ENCODE peak calls at places on chromosomes 3 and 15, in seven cellular contexts. One of them, this sample, is unnamed.

GRCh38 chr3:133927543-133928066 is 31.9 kb upstream of the RAB6B start:
- DNase-seq in hepatocyte: peak
- DNase-seq in adrenal gland: peak
- DNase-seq in endothelial cell: peak
- DNase-seq in dorsolateral prefrontal cortex: no peak
- DNase-seq in tibial artery: no peak
- DNase-seq in progenitor cell of endocrine pancreas: peak
- DNase-seq in this sample: peak

GRCh38 chr3:82132210-82133069 is 371.0 kb upstream of the GBE1 start:
- DNase-seq in hepatocyte: no peak
- DNase-seq in adrenal gland: no peak
- DNase-seq in endothelial cell: no peak
- DNase-seq in dorsolateral prefrontal cortex: no peak
- DNase-seq in tibial artery: no peak
- DNase-seq in progenitor cell of endocrine pancreas: no peak
- DNase-seq in this sample: no peak

GRCh38 chr3:1613962-1614361 is 484.7 kb upstream of the CNTN4 start:
- DNase-seq in hepatocyte: no peak
- DNase-seq in adrenal gland: no peak
- DNase-seq in endothelial cell: no peak
- DNase-seq in dorsolateral prefrontal cortex: no peak
- DNase-seq in tibial artery: no peak
- DNase-seq in progenitor cell of endocrine pancreas: no peak
- DNase-seq in this sample: no peak

GRCh38 chr15:88690331-88690730 is 51.5 kb downstream of the ISG20 start:
- DNase-seq in hepatocyte: no peak
- DNase-seq in adrenal gland: no peak
- DNase-seq in endothelial cell: no peak
- DNase-seq in dorsolateral prefrontal cortex: peak
- DNase-seq in tibial artery: no peak
- DNase-seq in progenitor cell of endocrine pancreas: no peak
- DNase-seq in this sample: no peak

GRCh38 chr15:32825219-32825618 is 107.4 kb downstream of the GREM1 start:
- DNase-seq in hepatocyte: no peak
- DNase-seq in adrenal gland: no peak
- DNase-seq in endothelial cell: no peak
- DNase-seq in dorsolateral prefrontal cortex: no peak
- DNase-seq in tibial artery: no peak
- DNase-seq in progenitor cell of endocrine pancreas: no peak
- DNase-seq in this sample: no peak

GRCh38 chr3:124639406-124640237 is 90.6 kb upstream of the UMPS start:
- DNase-seq in hepatocyte: peak
- DNase-seq in adrenal gland: no peak
- DNase-seq in endothelial cell: no peak
- DNase-seq in dorsolateral prefrontal cortex: no peak
- DNase-seq in tibial artery: no peak
- DNase-seq in progenitor cell of endocrine pancreas: no peak
- DNase-seq in this sample: no peak

GRCh38 chr15:55281517-55282227 is 7.9 kb downstream of the RAB27A start:
- DNase-seq in hepatocyte: no peak
- DNase-seq in adrenal gland: no peak
- DNase-seq in endothelial cell: no peak
- DNase-seq in dorsolateral prefrontal cortex: no peak
- DNase-seq in tibial artery: no peak
- DNase-seq in progenitor cell of endocrine pancreas: no peak
- DNase-seq in this sample: no peak

GRCh38 chr15:49769225-49769624 is 148.4 kb downstream of the DTWD1 start:
- DNase-seq in hepatocyte: no peak
- DNase-seq in adrenal gland: no peak
- DNase-seq in endothelial cell: no peak
- DNase-seq in dorsolateral prefrontal cortex: no peak
- DNase-seq in tibial artery: no peak
- DNase-seq in progenitor cell of endocrine pancreas: no peak
- DNase-seq in this sample: no peak

GRCh38 chr3:143119974-143120715 is 574 bp downstream of the CHST2 start:
- DNase-seq in hepatocyte: peak
- DNase-seq in adrenal gland: peak
- DNase-seq in endothelial cell: peak
- DNase-seq in dorsolateral prefrontal cortex: peak
- DNase-seq in tibial artery: no peak
- DNase-seq in progenitor cell of endocrine pancreas: peak
- DNase-seq in this sample: peak

GRCh38 chr3:177725165-177725564 is 527.9 kb upstream of the TBL1XR1 start:
- DNase-seq in hepatocyte: no peak
- DNase-seq in adrenal gland: no peak
- DNase-seq in endothelial cell: no peak
- DNase-seq in dorsolateral prefrontal cortex: no peak
- DNase-seq in tibial artery: no peak
- DNase-seq in progenitor cell of endocrine pancreas: no peak
- DNase-seq in this sample: no peak

GRCh38 chr3:112610121-112610520 is 30.8 kb downstream of the CCDC80 start:
- DNase-seq in hepatocyte: no peak
- DNase-seq in adrenal gland: no peak
- DNase-seq in endothelial cell: no peak
- DNase-seq in dorsolateral prefrontal cortex: no peak
- DNase-seq in tibial artery: no peak
- DNase-seq in progenitor cell of endocrine pancreas: no peak
- DNase-seq in this sample: no peak

GRCh38 chr3:14602804-14603644 is 48.5 kb upstream of the CCDC174 start:
- DNase-seq in hepatocyte: peak
- DNase-seq in adrenal gland: no peak
- DNase-seq in endothelial cell: peak
- DNase-seq in dorsolateral prefrontal cortex: no peak
- DNase-seq in tibial artery: no peak
- DNase-seq in progenitor cell of endocrine pancreas: peak
- DNase-seq in this sample: no peak

GRCh38 chr3:132789959-132790358 is 67.8 kb upstream of the NPHP3 start:
- DNase-seq in hepatocyte: no peak
- DNase-seq in adrenal gland: no peak
- DNase-seq in endothelial cell: no peak
- DNase-seq in dorsolateral prefrontal cortex: no peak
- DNase-seq in tibial artery: no peak
- DNase-seq in progenitor cell of endocrine pancreas: no peak
- DNase-seq in this sample: no peak

GRCh38 chr3:112505907-112506306 is 6.6 kb upstream of the BTLA start:
- DNase-seq in hepatocyte: no peak
- DNase-seq in adrenal gland: no peak
- DNase-seq in endothelial cell: no peak
- DNase-seq in dorsolateral prefrontal cortex: no peak
- DNase-seq in tibial artery: no peak
- DNase-seq in progenitor cell of endocrine pancreas: no peak
- DNase-seq in this sample: no peak

GRCh38 chr15:100199711-100200286 is 142.0 kb downstream of the ADAMTS17 start:
- DNase-seq in hepatocyte: no peak
- DNase-seq in adrenal gland: no peak
- DNase-seq in endothelial cell: no peak
- DNase-seq in dorsolateral prefrontal cortex: no peak
- DNase-seq in tibial artery: no peak
- DNase-seq in progenitor cell of endocrine pancreas: no peak
- DNase-seq in this sample: no peak
- TF ChIP-seq CTCF in hepatocyte: no peak
- TF ChIP-seq CTCF in adrenal gland: no peak
- TF ChIP-seq CTCF in endothelial cell: no peak
- TF ChIP-seq CTCF in dorsolateral prefrontal cortex: no peak
- TF ChIP-seq CTCF in tibial artery: no peak
- TF ChIP-seq CTCF in progenitor cell of endocrine pancreas: no peak
- TF ChIP-seq CTCF in this sample: no peak

GRCh38 chr3:55746808-55747413 is 259.8 kb upstream of the WNT5A start:
- DNase-seq in hepatocyte: no peak
- DNase-seq in adrenal gland: no peak
- DNase-seq in endothelial cell: no peak
- DNase-seq in dorsolateral prefrontal cortex: no peak
- DNase-seq in tibial artery: no peak
- DNase-seq in progenitor cell of endocrine pancreas: no peak
- DNase-seq in this sample: no peak
- TF ChIP-seq CTCF in hepatocyte: peak
- TF ChIP-seq CTCF in adrenal gland: peak
- TF ChIP-seq CTCF in endothelial cell: peak
- TF ChIP-seq CTCF in dorsolateral prefrontal cortex: peak
- TF ChIP-seq CTCF in tibial artery: peak
- TF ChIP-seq CTCF in progenitor cell of endocrine pancreas: peak
- TF ChIP-seq CTCF in this sample: peak

DNA sequence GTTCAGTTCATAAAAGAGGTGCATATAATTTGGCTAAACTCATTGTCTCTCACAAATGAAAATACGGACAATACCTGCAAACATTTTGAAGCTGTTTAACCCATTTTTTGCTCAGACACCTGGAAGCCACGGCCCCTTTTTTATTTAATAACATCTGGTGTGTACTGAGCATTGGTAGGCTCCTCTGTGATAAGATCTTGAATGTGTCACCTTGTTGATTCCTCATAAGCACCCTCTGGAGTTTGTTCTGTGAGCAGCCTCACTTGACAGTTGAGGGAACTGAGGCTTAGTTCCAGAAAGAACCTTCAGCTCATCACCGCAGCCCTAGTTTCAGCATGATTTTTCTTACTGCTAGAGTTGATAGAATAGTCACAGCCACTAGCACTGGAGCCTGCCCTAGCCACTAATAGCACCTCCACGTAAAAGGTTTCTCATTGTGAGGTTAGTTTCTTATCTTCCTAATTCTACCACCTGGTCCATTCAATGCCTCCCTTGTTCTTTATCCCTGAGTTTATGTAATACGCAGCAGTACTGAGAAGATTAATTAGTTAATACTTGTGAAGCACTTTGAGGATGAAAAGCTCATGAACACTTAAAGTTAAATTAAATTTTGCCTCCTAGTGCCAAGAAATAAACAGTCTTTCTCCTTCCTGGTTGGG is 71.9 kb downstream of the ITPR1 start:
- DNase-seq in hepatocyte: no peak
- DNase-seq in adrenal gland: no peak
- DNase-seq in endothelial cell: no peak
- DNase-seq in dorsolateral prefrontal cortex: no peak
- DNase-seq in tibial artery: no peak
- DNase-seq in progenitor cell of endocrine pancreas: no peak
- DNase-seq in this sample: no peak
- TF ChIP-seq CTCF in hepatocyte: no peak
- TF ChIP-seq CTCF in adrenal gland: no peak
- TF ChIP-seq CTCF in endothelial cell: no peak
- TF ChIP-seq CTCF in dorsolateral prefrontal cortex: no peak
- TF ChIP-seq CTCF in tibial artery: no peak
- TF ChIP-seq CTCF in progenitor cell of endocrine pancreas: no peak
- TF ChIP-seq CTCF in this sample: no peak

DNA sequence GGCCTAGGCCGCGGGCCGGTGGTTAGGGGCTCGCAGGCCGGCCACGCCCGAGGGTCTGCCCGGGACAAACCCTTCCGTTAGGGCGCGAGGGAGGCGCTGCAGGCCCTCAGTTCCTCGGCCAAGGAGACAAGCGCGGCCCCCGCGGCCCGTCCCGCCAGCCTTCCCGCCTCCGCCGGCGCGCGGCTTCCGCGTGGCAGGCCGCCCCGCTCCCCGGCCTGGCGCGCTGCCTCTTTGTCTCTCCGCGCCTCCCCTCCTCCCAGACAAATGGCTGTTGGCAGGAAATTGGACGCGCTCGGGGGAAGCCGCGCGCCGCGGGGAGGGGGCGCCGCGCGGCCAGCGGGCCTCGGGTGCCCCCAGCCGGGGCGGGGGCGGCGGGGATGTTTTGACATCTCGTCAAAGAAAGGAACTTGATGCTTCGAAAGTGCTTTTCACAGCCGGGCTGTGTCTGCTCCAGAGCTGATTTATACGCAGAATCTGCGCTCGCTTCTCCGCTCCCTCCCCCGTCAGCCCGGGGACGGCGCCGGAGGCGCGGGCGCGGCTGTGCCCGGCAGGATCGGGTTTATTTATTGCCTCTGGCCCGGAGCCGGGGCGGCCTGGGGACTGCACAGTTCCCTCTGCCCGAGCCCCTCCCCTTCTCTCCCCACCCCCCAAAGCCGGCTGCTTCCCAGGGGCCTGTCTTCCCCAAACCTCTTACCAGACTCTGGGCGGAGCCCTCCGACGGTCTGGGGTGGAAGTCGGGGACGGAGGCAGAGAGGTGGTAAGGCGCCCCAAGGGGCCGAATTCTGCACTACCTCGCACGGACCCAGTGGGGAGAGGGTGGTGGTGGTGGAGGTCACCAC is 20.8 kb downstream of the SHF start:
- DNase-seq in hepatocyte: peak
- DNase-seq in adrenal gland: peak
- DNase-seq in endothelial cell: peak
- DNase-seq in dorsolateral prefrontal cortex: peak
- DNase-seq in tibial artery: peak
- DNase-seq in progenitor cell of endocrine pancreas: peak
- DNase-seq in this sample: peak
- TF ChIP-seq CTCF in hepatocyte: peak
- TF ChIP-seq CTCF in adrenal gland: peak
- TF ChIP-seq CTCF in endothelial cell: peak
- TF ChIP-seq CTCF in dorsolateral prefrontal cortex: peak
- TF ChIP-seq CTCF in tibial artery: peak
- TF ChIP-seq CTCF in progenitor cell of endocrine pancreas: peak
- TF ChIP-seq CTCF in this sample: peak

DNA sequence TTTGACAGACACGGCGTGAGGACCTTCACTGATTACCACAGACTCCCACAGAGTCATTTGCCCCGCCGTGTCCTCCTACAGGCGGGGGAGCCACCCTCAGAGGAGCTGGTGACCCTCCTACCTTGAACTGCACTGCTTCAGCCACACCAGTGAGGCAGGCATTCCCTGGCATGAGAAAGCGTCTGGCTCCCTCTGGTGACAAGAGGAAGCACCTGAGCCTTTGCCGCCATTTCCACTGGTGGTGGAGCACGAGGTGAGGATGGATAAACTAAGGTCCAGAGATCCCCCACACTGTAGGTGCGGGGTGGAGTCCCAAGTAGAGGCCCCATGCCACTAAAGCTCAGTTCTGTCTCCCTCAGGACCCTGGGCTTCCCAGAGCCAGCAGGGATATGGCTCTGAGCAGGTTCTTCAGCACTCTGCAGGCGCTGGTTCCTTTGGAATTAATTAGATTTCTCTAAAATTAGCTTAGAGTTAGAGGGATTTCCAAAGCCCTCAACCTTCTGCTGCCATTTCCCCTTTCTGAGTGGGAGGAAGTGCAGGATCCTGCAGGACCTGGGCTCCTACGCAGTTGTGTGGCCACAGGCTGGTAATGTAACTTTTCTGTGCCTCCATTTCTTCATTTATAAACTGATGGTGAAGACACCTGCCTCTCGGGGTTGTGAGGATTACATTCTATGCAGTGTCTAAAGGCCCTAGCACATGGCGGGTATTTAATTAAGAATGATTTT is 224.0 kb downstream of the SLCO3A1 start:
- DNase-seq in hepatocyte: peak
- DNase-seq in adrenal gland: peak
- DNase-seq in endothelial cell: peak
- DNase-seq in dorsolateral prefrontal cortex: peak
- DNase-seq in tibial artery: peak
- DNase-seq in progenitor cell of endocrine pancreas: peak
- DNase-seq in this sample: peak
- TF ChIP-seq CTCF in hepatocyte: peak
- TF ChIP-seq CTCF in adrenal gland: peak
- TF ChIP-seq CTCF in endothelial cell: peak
- TF ChIP-seq CTCF in dorsolateral prefrontal cortex: peak
- TF ChIP-seq CTCF in tibial artery: peak
- TF ChIP-seq CTCF in progenitor cell of endocrine pancreas: peak
- TF ChIP-seq CTCF in this sample: peak

GRCh38 chr3:10775828-10776227 is 40.2 kb upstream of the SLC6A11 start:
- DNase-seq in hepatocyte: no peak
- DNase-seq in adrenal gland: no peak
- DNase-seq in endothelial cell: no peak
- DNase-seq in dorsolateral prefrontal cortex: no peak
- DNase-seq in tibial artery: no peak
- DNase-seq in progenitor cell of endocrine pancreas: no peak
- DNase-seq in this sample: no peak
- TF ChIP-seq CTCF in hepatocyte: no peak
- TF ChIP-seq CTCF in adrenal gland: no peak
- TF ChIP-seq CTCF in endothelial cell: no peak
- TF ChIP-seq CTCF in dorsolateral prefrontal cortex: no peak
- TF ChIP-seq CTCF in tibial artery: no peak
- TF ChIP-seq CTCF in progenitor cell of endocrine pancreas: no peak
- TF ChIP-seq CTCF in this sample: no peak